ENCODE peak calls at places on chromosomes 12 and 14, in four cellular contexts. N, E, A and O are unnamed samples.

GRCh38 chr14:55470025-55470424 is 29.6 kb upstream of the TBPL2 start:
- DNase-seq in N (no peak), E (no peak), A (no peak), O (no peak)

GRCh38 chr12:89333564-89334252 is 18.6 kb downstream of the DUSP6 start:
- DNase-seq in N (no peak), E (no peak), A (no peak), O (no peak)

GRCh38 chr12:90773526-90773925 is 181.4 kb downstream of the CCER1 start:
- DNase-seq in N (no peak), E (no peak), A (no peak), O (no peak)

GRCh38 chr14:103142903-103143302 is 19.6 kb downstream of the TNFAIP2 start:
- DNase-seq in N (no peak), E (no peak), A (no peak), O (no peak)

GRCh38 chr12:39752482-39753147 is 133.0 kb upstream of the ABCD2 start:
- DNase-seq in N (no peak), E (no peak), A (no peak), O (no peak)

GRCh38 chr12:88793091-88793490 is 212.8 kb upstream of the KITLG start:
- DNase-seq in N (peak; percentile 75), E (no peak), A (no peak), O (no peak)

GRCh38 chr12:27554421-27555186 is 30.6 kb downstream of the PPFIBP1 start:
- DNase-seq in N (no peak), E (no peak), A (no peak), O (peak; percentile 78)

GRCh38 chr14:91223028-91223783 is 21.3 kb downstream of the GPR68 start:
- DNase-seq in N (no peak), E (no peak), A (no peak), O (no peak)

GRCh38 chr14:23141706-23142467 is 22.8 kb upstream of the CEBPE start:
- DNase-seq in N (peak; percentile 24), E (no peak), A (no peak), O (no peak)

GRCh38 chr14:73764881-73765280 is 50.7 kb upstream of the PNMA1 start:
- DNase-seq in N (no peak), E (no peak), A (no peak), O (peak; percentile 81)

GRCh38 chr12:110314308-110314707 is 33.3 kb downstream of the ATP2A2 start:
- DNase-seq in N (peak; percentile 92), E (peak; percentile 40), A (no peak), O (peak; percentile 30)

GRCh38 chr12:91920276-91920675 is 225.4 kb downstream of the BTG1 start:
- DNase-seq in N (peak; percentile 14), E (no peak), A (no peak), O (peak; percentile 14)

GRCh38 chr12:120010661-120011230 is 21.7 kb downstream of the BICDL1 start:
- DNase-seq in N (no peak), E (no peak), A (no peak), O (no peak)

DNA sequence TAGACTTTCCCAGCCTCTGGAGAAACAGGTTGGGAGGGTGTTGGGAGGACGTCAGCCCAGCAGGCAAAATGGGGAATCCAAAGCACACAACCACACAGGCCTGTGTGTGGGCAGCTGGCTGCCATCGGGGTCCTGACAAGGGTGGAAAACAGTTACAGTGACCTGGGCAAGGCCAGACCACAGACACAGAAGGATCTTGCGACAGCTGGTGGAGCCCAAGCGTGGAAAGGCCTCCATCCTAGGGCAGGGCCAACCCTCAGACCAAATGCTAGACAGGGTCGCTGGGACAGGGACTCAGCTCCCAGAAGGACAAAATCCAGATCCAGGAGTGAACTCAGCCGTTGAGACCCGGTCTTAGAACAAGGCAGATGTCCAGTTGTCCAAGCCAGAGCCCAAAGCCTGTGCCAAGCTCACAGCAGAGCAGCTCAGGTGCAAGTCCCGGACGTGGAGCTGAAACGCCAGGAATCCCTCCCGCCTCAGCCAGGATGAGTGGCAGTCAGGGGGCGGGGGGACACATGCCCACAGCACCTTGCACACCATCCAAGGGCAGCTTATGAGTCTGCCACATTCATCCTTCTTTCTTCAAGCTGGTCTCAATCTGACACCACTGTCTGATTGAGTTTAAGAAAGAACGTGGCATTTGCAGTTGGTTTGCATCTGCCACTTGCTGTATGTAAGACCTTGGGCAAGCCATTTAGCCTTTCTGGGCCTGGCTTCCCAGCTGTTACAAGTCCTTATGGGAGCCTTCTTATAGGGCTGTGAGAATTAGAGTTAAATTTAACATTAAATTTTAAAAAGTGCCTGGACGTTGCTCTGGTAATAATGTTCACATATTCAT is 37.6 kb downstream of the DEGS2 start:
- DNase-seq in N (no peak), E (no peak), A (no peak), O (no peak)
- TF ChIP-seq FOS in N (no peak), E (no peak), A (no peak), O (no peak)

GRCh38 chr12:124217508-124217981 is 77.3 kb upstream of the RFLNA start:
- DNase-seq in N (no peak), E (no peak), A (no peak), O (no peak)
- H3K4me3 ChIP-seq in N (no peak overlapping the region), E (no peak overlapping the region), A (no peak overlapping the region), O (no peak overlapping the region)

GRCh38 chr12:2853626-2854025 is 3.2 kb downstream of the TEX52 start:
- DNase-seq in N (peak; percentile 74), E (no peak), A (peak; percentile 77), O (peak; percentile 69)
- TF ChIP-seq FOS in N (no peak), E (no peak), A (no peak), O (no peak)

DNA sequence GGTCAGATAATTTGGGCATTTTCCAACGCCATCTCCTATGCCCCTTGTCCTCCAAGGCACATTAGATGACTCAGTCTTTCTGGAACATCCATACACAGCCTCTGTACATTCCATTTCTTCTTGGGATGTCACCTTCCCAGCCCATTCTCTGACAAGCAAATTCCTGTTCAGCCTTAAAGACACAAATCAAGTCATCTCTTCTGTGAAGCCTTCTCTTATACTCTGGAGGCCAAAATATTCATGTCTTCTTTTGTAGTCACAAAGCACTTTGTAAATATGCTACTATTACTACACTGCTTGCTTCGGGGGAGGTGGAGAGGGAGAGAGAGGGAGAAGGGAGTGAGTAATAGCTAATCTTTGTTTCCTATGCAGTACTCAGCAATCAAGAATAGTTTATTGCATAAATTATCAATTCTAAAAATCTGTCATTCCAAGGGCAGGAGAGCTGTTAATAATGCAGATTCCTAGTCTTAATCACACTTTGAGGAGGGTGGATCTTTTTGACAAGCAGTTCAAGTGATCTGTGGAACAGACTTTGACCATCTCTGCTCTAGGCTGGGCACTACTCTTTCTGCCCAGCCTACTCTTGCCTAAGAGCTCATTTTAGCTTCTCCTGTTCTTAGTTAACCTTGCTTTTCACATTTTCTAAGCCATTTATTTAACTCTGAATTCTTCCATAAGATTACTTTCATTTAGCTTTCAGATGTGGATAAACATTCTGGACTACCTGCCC is 27.9 kb downstream of the KCNMB4 start:
- DNase-seq in N (peak; percentile 11), E (no peak), A (no peak), O (no peak)
- H3K4me3 ChIP-seq in N (no peak overlapping the region), E (no peak overlapping the region), A (no peak overlapping the region), O (no peak overlapping the region)

GRCh38 chr12:124484067-124484466 is 83.3 kb downstream of the NCOR2 start:
- DNase-seq in N (no peak), E (no peak), A (no peak), O (no peak)

GRCh38 chr12:124481772-124482566 is 85.4 kb downstream of the NCOR2 start:
- DNase-seq in N (no peak), E (no peak), A (no peak), O (no peak)

GRCh38 chr12:124481257-124481750 is 86.1 kb downstream of the NCOR2 start:
- DNase-seq in N (no peak), E (no peak), A (no peak), O (no peak)

GRCh38 chr12:124482901-124483799 is 84.3 kb downstream of the NCOR2 start:
- DNase-seq in N (no peak), E (no peak), A (no peak), O (no peak)

DNA sequence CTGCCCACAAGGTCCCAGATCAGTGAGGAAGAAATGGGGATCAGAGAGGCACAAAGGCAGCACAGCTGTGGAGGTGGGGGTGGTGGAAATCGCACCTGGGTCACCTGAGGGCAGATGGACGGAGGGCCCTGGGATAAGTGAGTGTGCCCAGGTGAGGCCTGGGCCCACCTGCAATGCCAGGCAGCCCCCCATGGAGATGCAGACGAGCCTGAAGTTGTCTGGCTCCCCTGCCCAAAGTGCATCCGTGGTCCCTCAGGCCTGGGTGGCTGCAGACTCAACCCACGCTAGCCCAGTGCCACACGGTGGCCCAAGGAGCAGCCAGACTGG is 84.9 kb downstream of the NCOR2 start:
- DNase-seq in N (no peak), E (no peak), A (no peak), O (no peak)
- TF ChIP-seq FOS in N (no peak), E (no peak), A (no peak), O (no peak)

GRCh38 chr12:49232940-49233841 is 31.7 kb upstream of the TUBA1C start:
- DNase-seq in N (peak; percentile 56), E (no peak), A (peak; percentile 89), O (peak; percentile 71)
- H3K4me3 ChIP-seq in N (peak overlapping the region; percentile 25), E (peak overlapping the region; percentile 4), A (peak overlapping the region; percentile 34), O (peak overlapping the region; percentile 5)

GRCh38 chr14:44149597-44149996 is 357.5 kb downstream of the FSCB start:
- DNase-seq in N (no peak), E (no peak), A (no peak), O (no peak)
- TF ChIP-seq FOS in N (no peak), E (no peak), A (no peak), O (no peak)

GRCh38 chr12:75683220-75683619 is 171.8 kb upstream of the KRR1 start:
- DNase-seq in N (no peak), E (no peak), A (no peak), O (no peak)

GRCh38 chr12:75685826-75686225 is 174.4 kb upstream of the KRR1 start:
- DNase-seq in N (no peak), E (no peak), A (no peak), O (no peak)

GRCh38 chr12:75690556-75690955 is 179.1 kb upstream of the KRR1 start:
- DNase-seq in N (peak; percentile 100), E (no peak), A (no peak), O (no peak)

DNA sequence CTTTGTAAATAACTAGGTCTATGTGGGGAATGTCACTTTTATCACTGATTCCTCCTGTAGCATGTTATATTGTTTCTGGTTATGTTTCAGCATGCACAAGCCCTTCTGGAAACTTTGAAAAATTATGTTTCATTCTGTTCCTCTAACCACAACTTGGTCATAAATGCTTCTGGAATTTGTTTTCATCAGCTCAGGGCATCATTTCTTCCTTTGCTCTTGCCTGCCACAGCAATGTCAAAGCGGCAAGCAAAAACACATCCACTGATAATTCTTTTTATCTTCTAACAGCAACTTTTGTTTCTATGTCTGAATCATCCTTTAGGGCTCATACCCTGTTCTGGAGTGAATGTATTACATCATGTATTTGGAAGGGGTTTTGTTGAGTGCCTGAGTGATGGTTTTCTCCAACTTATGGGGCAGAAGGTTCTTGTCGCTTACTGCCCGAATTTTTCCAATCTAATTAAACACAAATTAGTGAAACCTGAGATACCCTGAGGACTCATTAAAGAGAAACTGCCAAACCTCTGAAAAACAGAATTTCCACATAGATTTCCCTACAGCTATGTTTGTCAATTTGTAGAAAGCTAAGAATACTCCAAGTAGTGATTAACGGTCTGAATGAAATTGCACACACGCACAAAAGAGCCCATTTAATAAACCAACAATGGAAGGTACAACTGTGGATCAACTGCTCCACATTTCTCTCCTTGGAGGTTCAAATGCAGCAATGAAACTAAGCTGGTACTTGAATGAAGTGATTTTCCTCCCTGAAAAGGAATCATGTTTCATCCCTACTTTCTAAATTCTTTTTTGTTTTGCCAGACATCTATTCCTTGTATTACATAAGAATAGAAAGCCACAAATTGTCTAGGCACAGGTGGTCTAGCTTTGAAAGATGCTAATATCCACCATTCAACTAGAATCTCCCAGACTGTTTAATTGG is 173.5 kb upstream of the KRR1 start:
- DNase-seq in N (peak; percentile 86), E (no peak), A (no peak), O (no peak)
- H3K4me3 ChIP-seq in N (peak overlapping the region; percentile 14), E (no peak overlapping the region), A (no peak overlapping the region), O (no peak overlapping the region)